ENCODE peak calls at places on chromosomes 3 and 15, in four cellular contexts. One of them, this sample, is unnamed.

GRCh38 chr15:43514241-43515057 is 3.0 kb upstream of the MAP1A start:
- DNase-seq in HepG2: peak; percentile 31
- DNase-seq in SK-N-SH: peak; percentile 57
- DNase-seq in HCT116: no peak
- DNase-seq in this sample: no peak

GRCh38 chr3:113697192-113698090 is 999 bp upstream of the USF3 start:
- DNase-seq in HepG2: peak; percentile 7
- DNase-seq in SK-N-SH: peak; percentile 43
- DNase-seq in HCT116: no peak
- DNase-seq in this sample: no peak

GRCh38 chr15:78540955-78541743 is 905 bp downstream of the PSMA4 start:
- DNase-seq in HepG2: no peak
- DNase-seq in SK-N-SH: peak; percentile 23
- DNase-seq in HCT116: no peak
- DNase-seq in this sample: no peak

GRCh38 chr15:25241241-25241801 is 197.5 kb downstream of the UBE3A start:
- DNase-seq in HepG2: no peak
- DNase-seq in SK-N-SH: no peak
- DNase-seq in HCT116: no peak
- DNase-seq in this sample: no peak

GRCh38 chr3:194308635-194309213 is 42.4 kb downstream of the CPN2 start:
- DNase-seq in HepG2: no peak
- DNase-seq in SK-N-SH: no peak
- DNase-seq in HCT116: no peak
- DNase-seq in this sample: no peak

GRCh38 chr3:11820540-11821041 is 26.1 kb downstream of the TAMM41 start:
- DNase-seq in HepG2: no peak
- DNase-seq in SK-N-SH: no peak
- DNase-seq in HCT116: no peak
- DNase-seq in this sample: no peak

GRCh38 chr3:42061042-42061710 is 30.0 kb upstream of the TRAK1 start:
- DNase-seq in HepG2: no peak
- DNase-seq in SK-N-SH: no peak
- DNase-seq in HCT116: no peak
- DNase-seq in this sample: no peak

GRCh38 chr3:178274711-178275110 is 261.5 kb upstream of the KCNMB2 start:
- DNase-seq in HepG2: no peak
- DNase-seq in SK-N-SH: no peak
- DNase-seq in HCT116: no peak
- DNase-seq in this sample: no peak

GRCh38 chr15:30953731-30954378 is 37.6 kb downstream of the MTMR10 start:
- DNase-seq in HepG2: no peak
- DNase-seq in SK-N-SH: no peak
- DNase-seq in HCT116: peak; percentile 71
- DNase-seq in this sample: no peak

GRCh38 chr3:38652934-38653333 is 3.4 kb upstream of the SCN5A start:
- DNase-seq in HepG2: no peak
- DNase-seq in SK-N-SH: no peak
- DNase-seq in HCT116: no peak
- DNase-seq in this sample: no peak

GRCh38 chr15:38438031-38438986 is 15.6 kb upstream of the FAM98B start:
- DNase-seq in HepG2: no peak
- DNase-seq in SK-N-SH: no peak
- DNase-seq in HCT116: no peak
- DNase-seq in this sample: no peak

GRCh38 chr3:150764607-150765366 is 1.8 kb upstream of the SIAH2 start:
- DNase-seq in HepG2: no peak
- DNase-seq in SK-N-SH: no peak
- DNase-seq in HCT116: no peak
- DNase-seq in this sample: no peak

GRCh38 chr3:13012228-13012691 is 61.0 kb downstream of the IQSEC1 start:
- DNase-seq in HepG2: no peak
- DNase-seq in SK-N-SH: no peak
- DNase-seq in HCT116: no peak
- DNase-seq in this sample: no peak

GRCh38 chr3:171813897-171814460 is 3.7 kb upstream of the PLD1 start:
- DNase-seq in HepG2: no peak
- DNase-seq in SK-N-SH: no peak
- DNase-seq in HCT116: no peak
- DNase-seq in this sample: no peak

GRCh38 chr3:18442743-18443669 is 17.9 kb upstream of the SATB1 start:
- DNase-seq in HepG2: no peak
- DNase-seq in SK-N-SH: no peak
- DNase-seq in HCT116: no peak
- DNase-seq in this sample: no peak

GRCh38 chr15:83365370-83365938 is 81.0 kb upstream of the BNC1 start:
- DNase-seq in HepG2: no peak
- DNase-seq in SK-N-SH: peak; percentile 55
- DNase-seq in HCT116: peak; percentile 16
- DNase-seq in this sample: no peak

DNA sequence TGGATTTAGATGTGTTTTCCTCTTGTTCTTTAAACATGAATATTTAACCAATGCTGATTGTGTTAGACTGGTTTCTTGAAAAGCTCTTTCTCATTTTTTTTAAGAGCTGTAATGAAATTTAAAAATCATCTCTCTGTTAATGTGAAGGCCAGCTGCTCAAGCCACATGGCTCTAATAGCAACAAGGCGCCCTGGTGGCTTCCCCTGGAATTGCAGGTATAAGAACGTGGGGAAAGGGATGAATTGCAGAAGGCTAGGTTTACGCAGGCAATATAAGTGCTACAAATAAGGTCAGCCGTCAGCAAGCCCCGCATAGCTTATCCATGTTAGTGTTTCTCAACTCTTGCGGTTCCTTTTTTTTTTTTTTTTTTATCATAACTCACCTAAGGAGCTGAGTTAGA is 108.5 kb downstream of the SAMMSON start:
- DNase-seq in HepG2: peak; percentile 18
- DNase-seq in SK-N-SH: peak; percentile 17
- DNase-seq in HCT116: no peak
- DNase-seq in this sample: peak; percentile 39
- TF ChIP-seq YY1 in HepG2: no peak
- TF ChIP-seq YY1 in SK-N-SH: no peak
- TF ChIP-seq YY1 in HCT116: no peak
- TF ChIP-seq YY1 in this sample: no peak

DNA sequence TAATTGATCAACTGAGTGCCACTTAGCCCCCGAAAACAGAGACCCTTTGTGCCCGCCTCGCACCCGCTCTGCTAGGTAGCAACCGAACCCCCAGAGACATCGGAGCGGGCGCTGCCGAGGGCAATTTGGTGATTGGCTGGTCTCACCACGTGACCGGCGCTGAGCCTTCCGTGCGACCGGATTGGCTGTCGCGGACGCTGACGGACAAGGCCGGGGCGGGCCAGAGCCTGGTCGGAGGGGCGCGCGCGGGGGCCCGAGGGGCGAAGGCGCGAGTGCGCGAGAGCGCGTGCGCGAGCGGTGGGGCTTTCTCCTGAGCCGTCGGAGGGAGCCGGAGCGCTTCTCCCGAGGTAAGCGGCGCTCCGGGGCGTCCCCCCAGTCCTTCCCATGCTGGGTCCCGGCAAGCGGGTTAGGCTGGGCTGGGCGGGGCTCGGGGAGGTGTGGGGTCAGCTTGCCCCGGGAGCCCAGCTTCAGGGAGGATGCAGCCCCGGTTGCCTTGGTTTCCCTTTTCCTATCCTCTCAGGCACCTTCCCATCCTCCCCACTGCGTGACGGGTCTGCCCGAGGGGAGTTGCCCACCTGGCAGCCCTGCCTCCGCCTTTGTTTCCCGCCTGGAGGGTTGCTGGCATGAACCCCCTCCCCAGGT is at the start of gene TMEM108:
- DNase-seq in HepG2: no peak
- DNase-seq in SK-N-SH: peak; percentile 95
- DNase-seq in HCT116: no peak
- DNase-seq in this sample: peak; percentile 83
- H3K9ac ChIP-seq in HepG2: no peak within 1 kb of the TSS
- H3K9ac ChIP-seq in SK-N-SH: peak within 1 kb of the TSS; percentile 45
- H3K9ac ChIP-seq in HCT116: no peak within 1 kb of the TSS
- H3K9ac ChIP-seq in this sample: peak within 1 kb of the TSS; percentile 65

GRCh38 chr15:73383310-73384185 is 14.8 kb upstream of the HCN4 start:
- DNase-seq in HepG2: no peak
- DNase-seq in SK-N-SH: no peak
- DNase-seq in HCT116: no peak
- DNase-seq in this sample: no peak

GRCh38 chr15:73385205-73385604 is 16.4 kb upstream of the HCN4 start:
- DNase-seq in HepG2: no peak
- DNase-seq in SK-N-SH: no peak
- DNase-seq in HCT116: no peak
- DNase-seq in this sample: no peak

GRCh38 chr15:73382131-73382530 is 13.4 kb upstream of the HCN4 start:
- DNase-seq in HepG2: no peak
- DNase-seq in SK-N-SH: no peak
- DNase-seq in HCT116: no peak
- DNase-seq in this sample: no peak

GRCh38 chr15:73378089-73378488 is 9.3 kb upstream of the HCN4 start:
- DNase-seq in HepG2: no peak
- DNase-seq in SK-N-SH: no peak
- DNase-seq in HCT116: no peak
- DNase-seq in this sample: no peak

DNA sequence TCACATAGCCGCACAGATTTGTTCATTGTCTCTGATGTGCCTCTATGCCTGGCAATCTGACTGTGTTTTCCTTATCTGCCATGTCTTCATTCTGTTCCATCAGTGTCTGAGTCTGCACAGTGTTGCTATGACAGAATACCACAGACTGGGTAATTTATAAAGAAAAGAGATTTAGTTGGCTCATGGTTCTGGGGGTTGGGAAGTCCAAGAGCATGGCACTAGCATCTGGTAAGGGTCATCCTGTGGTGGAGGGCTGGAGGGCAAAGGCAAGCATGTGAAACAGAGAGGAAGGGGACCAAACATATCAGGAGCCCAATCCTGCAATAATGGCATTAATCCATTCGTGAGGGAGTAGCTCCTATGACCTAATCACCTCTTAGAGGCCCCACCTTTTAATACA is 11.9 kb upstream of the HCN4 start:
- DNase-seq in HepG2: no peak
- DNase-seq in SK-N-SH: no peak
- DNase-seq in HCT116: no peak
- DNase-seq in this sample: no peak
- H3K27me3 ChIP-seq in HepG2: no peaks in the 10 kb centered on the region
- H3K27me3 ChIP-seq in SK-N-SH: no peaks in the 10 kb centered on the region
- H3K27me3 ChIP-seq in HCT116: no peaks in the 10 kb centered on the region
- H3K27me3 ChIP-seq in this sample: no peaks in the 10 kb centered on the region

DNA sequence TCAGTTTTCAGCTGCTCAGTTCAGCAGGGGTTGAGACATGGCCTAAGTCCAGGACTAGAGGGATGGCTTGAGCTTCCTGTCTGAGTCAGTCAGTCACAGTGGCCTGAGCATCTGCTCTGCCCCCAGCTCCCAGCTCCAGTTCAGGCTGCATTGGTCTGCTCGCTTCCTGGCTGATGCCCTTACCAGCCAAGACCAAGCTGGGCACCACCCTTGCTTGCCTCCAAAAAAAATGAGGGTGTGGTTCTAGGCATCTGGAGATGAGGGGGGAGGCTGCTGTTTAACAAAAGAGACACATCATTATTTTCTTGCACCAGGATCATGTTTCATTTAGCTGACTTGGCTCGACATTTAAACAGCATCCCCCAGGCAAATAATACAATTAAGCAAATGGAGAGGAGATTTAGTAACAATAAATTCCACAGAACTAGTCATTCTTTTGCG is 70.7 kb downstream of the WNT5A start:
- DNase-seq in HepG2: no peak
- DNase-seq in SK-N-SH: peak; percentile 4
- DNase-seq in HCT116: no peak
- DNase-seq in this sample: no peak
- TF ChIP-seq YY1 in HepG2: no peak
- TF ChIP-seq YY1 in SK-N-SH: no peak
- TF ChIP-seq YY1 in HCT116: no peak
- TF ChIP-seq YY1 in this sample: no peak

GRCh38 chr3:65549626-65549959 is 489.1 kb downstream of the MAGI1 start:
- DNase-seq in HepG2: no peak
- DNase-seq in SK-N-SH: no peak
- DNase-seq in HCT116: no peak
- DNase-seq in this sample: no peak
- H3K9ac ChIP-seq in HepG2: peak overlapping the region; percentile 12
- H3K9ac ChIP-seq in SK-N-SH: no peak overlapping the region
- H3K9ac ChIP-seq in HCT116: no peak overlapping the region
- H3K9ac ChIP-seq in this sample: peak overlapping the region; percentile 79

GRCh38 chr3:50422153-50422552 is 62.8 kb upstream of the TMEM115 start:
- DNase-seq in HepG2: no peak
- DNase-seq in SK-N-SH: no peak
- DNase-seq in HCT116: no peak
- DNase-seq in this sample: no peak

GRCh38 chr3:50427255-50427654 is 67.9 kb upstream of the TMEM115 start:
- DNase-seq in HepG2: no peak
- DNase-seq in SK-N-SH: no peak
- DNase-seq in HCT116: no peak
- DNase-seq in this sample: no peak

GRCh38 chr3:50428007-50428633 is 68.8 kb upstream of the TMEM115 start:
- DNase-seq in HepG2: no peak
- DNase-seq in SK-N-SH: peak; percentile 88
- DNase-seq in HCT116: no peak
- DNase-seq in this sample: no peak

GRCh38 chr3:50419595-50419994 is 60.3 kb upstream of the TMEM115 start:
- DNase-seq in HepG2: no peak
- DNase-seq in SK-N-SH: no peak
- DNase-seq in HCT116: no peak
- DNase-seq in this sample: no peak

DNA sequence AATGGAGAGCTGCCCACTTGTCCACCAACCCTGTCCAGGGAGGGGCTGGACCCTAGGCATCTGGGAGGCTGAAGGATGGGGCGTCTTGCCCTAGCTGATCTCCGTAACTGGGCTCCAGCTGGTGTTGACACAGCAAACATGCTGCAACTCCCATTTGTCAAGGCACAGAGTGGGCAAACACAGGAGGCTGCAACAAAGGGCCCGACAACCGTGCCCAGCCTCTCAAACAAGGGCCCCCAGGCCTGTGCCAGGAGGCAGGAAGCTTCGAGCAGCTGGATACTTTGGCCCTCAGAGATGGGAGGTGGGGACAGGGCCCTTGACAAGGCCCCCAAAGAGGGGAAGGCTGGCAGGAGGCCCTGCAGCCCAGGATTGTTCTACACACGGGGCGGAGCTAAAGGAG is 64.2 kb upstream of the TMEM115 start:
- DNase-seq in HepG2: peak; percentile 50
- DNase-seq in SK-N-SH: no peak
- DNase-seq in HCT116: no peak
- DNase-seq in this sample: no peak
- H3K27me3 ChIP-seq in HepG2: peaks cover 4% of the 10 kb centered on the region
- H3K27me3 ChIP-seq in SK-N-SH: no peaks in the 10 kb centered on the region
- H3K27me3 ChIP-seq in HCT116: no peaks in the 10 kb centered on the region
- H3K27me3 ChIP-seq in this sample: no peaks in the 10 kb centered on the region

This sample was measured in NT2/D1.